ENCODE peak calls at places on chromosome 16, in four cellular contexts. L is ovary, J is A549, G is prostate gland. Q is an unnamed sample.

GRCh38 chr16:88691129-88691813 is 5.0 kb upstream of the SNAI3 start:
- DNase-seq in J (no peak), L (no peak), G (no peak), Q (no peak)

GRCh38 chr16:11668590-11669379 is 530 bp downstream of the SNN start:
- DNase-seq in J (no peak), L (peak), G (no peak), Q (no peak)

GRCh38 chr16:52825882-52826281 is 226.8 kb downstream of the CHD9NB start:
- DNase-seq in J (no peak), G (no peak), L (no peak), Q (no peak)

GRCh38 chr16:88504489-88505404 is 51.7 kb downstream of the ZFPM1 start:
- DNase-seq in J (no peak), L (no peak), G (no peak), Q (no peak)

GRCh38 chr16:23466162-23466885 is 13.3 kb upstream of the COG7 start:
- DNase-seq in J (peak), L (no peak), G (no peak), Q (no peak)

GRCh38 chr16:23508589-23509440 is 1.5 kb downstream of the GGA2 start:
- DNase-seq in L (no peak), G (no peak), J (no peak), Q (no peak)

GRCh38 chr16:80105160-80105559 is 435.6 kb upstream of the DYNLRB2 start:
- DNase-seq in G (peak), L (no peak), J (no peak), Q (no peak)

GRCh38 chr16:54402270-54402669 is 115.7 kb upstream of the IRX3 start:
- DNase-seq in G (no peak), J (no peak), L (no peak), Q (no peak)

GRCh38 chr16:24088011-24088410 is 168.1 kb upstream of the CACNG3 start:
- DNase-seq in G (no peak), J (no peak), L (no peak), Q (no peak)

GRCh38 chr16:83992624-83993023 is 24.6 kb downstream of the NECAB2 start:
- DNase-seq in L (no peak), G (no peak), J (no peak), Q (no peak)

GRCh38 chr16:15811778-15812750 is 44.8 kb downstream of the MYH11 start:
- DNase-seq in L (no peak), J (peak), G (peak), Q (peak)

GRCh38 chr16:27298132-27298531 is 15.6 kb upstream of the IL4R start:
- DNase-seq in J (no peak), G (no peak), L (no peak), Q (no peak)

GRCh38 chr16:14539631-14540030 is 90.4 kb downstream of the PARN start:
- DNase-seq in G (no peak), L (no peak), J (no peak), Q (no peak)

GRCh38 chr16:88591577-88592021 is 21.4 kb downstream of the ZC3H18 start:
- DNase-seq in G (no peak), J (no peak), L (no peak), Q (no peak)

GRCh38 chr16:52103791-52104190 is 443.2 kb downstream of the TOX3 start:
- DNase-seq in L (no peak), J (no peak), G (no peak), Q (no peak)

GRCh38 chr16:81035975-81036750 is 521 bp downstream of the ATMIN start:
- DNase-seq in G (peak), L (no peak), J (peak), Q (no peak)

GRCh38 chr16:79653337-79654000 is 52.9 kb upstream of the MAF start:
- DNase-seq in L (peak), G (no peak), J (no peak), Q (no peak)

GRCh38 chr16:24853830-24854229 is 8.1 kb downstream of the SLC5A11 start:
- DNase-seq in G (peak), J (peak), L (peak), Q (no peak)

GRCh38 chr16:77931058-77931457 is 91.3 kb upstream of the CLEC3A start:
- DNase-seq in J (no peak), L (no peak), G (no peak), Q (no peak)

GRCh38 chr16:81073560-81074330 is 3.3 kb downstream of the C16orf46 start:
- DNase-seq in J (no peak), G (no peak), L (no peak), Q (no peak)

GRCh38 chr16:2244301-2244700 is 7.1 kb downstream of the ECI1 start:
- DNase-seq in G (no peak), L (no peak), J (no peak), Q (no peak)

GRCh38 chr16:15822957-15823356 is 33.9 kb downstream of the MYH11 start:
- DNase-seq in J (no peak), L (peak), G (peak), Q (no peak)

GRCh38 chr16:53482123-53482522 is 20.9 kb downstream of the AKTIP start:
- DNase-seq in G (no peak), L (no peak), J (no peak), Q (no peak)

GRCh38 chr16:73166972-73167550 is 119.1 kb upstream of the ZFHX3 start:
- DNase-seq in G (no peak), L (no peak), J (no peak), Q (no peak)

GRCh38 chr16:13186813-13187212 is 285.4 kb downstream of the SHISA9 start:
- DNase-seq in J (peak), L (no peak), G (no peak), Q (no peak)

GRCh38 chr16:20385844-20386832 is 18.4 kb downstream of the PDILT start:
- DNase-seq in G (peak), L (peak), J (peak), Q (peak)

GRCh38 chr16:35239561-35239960 is 1780.1 kb downstream of the TP53TG3F start:
- DNase-seq in G (no peak), L (no peak), J (no peak), Q (no peak)

GRCh38 chr16:30377050-30377811 is 2.6 kb downstream of the MYL11 start:
- DNase-seq in J (no peak), L (no peak), G (no peak), Q (no peak)

DNA sequence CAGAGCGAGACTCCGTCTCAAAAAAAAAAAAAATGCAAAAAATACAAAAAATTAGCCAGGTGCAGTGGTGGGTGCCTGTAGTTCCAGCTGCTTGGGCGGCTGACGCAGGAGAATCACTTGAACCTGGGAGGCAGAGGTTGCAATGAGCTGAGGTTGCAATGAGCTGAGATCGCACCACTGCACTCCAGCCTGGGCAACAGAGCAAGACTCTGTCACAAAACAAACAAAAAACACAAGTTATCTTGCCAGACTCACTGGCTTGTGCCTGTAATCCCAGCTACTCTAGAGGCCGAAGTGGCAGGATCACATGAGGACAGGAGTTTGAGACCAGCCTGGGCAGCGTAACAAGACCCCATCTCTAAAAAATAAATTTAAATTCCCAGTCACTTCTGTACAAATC is 3.4 kb upstream of the ST3GAL2 start:
- DNase-seq in J (no peak), L (no peak), G (no peak), Q (no peak)
- TF ChIP-seq POLR2A in J (no peak), L (no peak), G (no peak), Q (no peak)

GRCh38 chr16:75263291-75263962 is 12.0 kb upstream of the BCAR1 start:
- DNase-seq in G (no peak), L (no peak), J (no peak), Q (no peak)

GRCh38 chr16:75260856-75261589 is 9.6 kb upstream of the BCAR1 start:
- DNase-seq in G (no peak), L (no peak), J (no peak), Q (no peak)

GRCh38 chr16:75261590-75262078 is 10.2 kb upstream of the BCAR1 start:
- DNase-seq in J (no peak), L (no peak), G (no peak), Q (no peak)

GRCh38 chr16:75262800-75263127 is 11.3 kb upstream of the BCAR1 start:
- DNase-seq in G (no peak), L (no peak), J (no peak), Q (no peak)

GRCh38 chr16:75262104-75262799 is 10.8 kb upstream of the BCAR1 start:
- DNase-seq in G (no peak), J (no peak), L (peak), Q (no peak)
- H3K4me3 ChIP-seq in G (no peak), J (no peak), L (no peak), Q (no peak)

GRCh38 chr16:8376430-8376829 is 213.9 kb downstream of the TMEM114 start:
- DNase-seq in J (no peak), L (no peak), G (no peak), Q (no peak)
- TF ChIP-seq POLR2A in J (no peak), L (no peak), G (no peak), Q (no peak)

GRCh38 chr16:68644303-68644702 is 807 bp upstream of the CDH3 start:
- DNase-seq in L (peak), J (no peak), G (no peak), Q (no peak)
- H3K4me3 ChIP-seq in L (peak), J (peak), G (peak), Q (no peak)

GRCh38 chr16:728131-728889 is 1.4 kb downstream of the HAGHL start:
- DNase-seq in G (peak), J (peak), L (no peak), Q (peak)

GRCh38 chr16:726188-726437 is 130 bp downstream of the CCDC78 start:
- DNase-seq in G (no peak), L (no peak), J (no peak), Q (no peak)

GRCh38 chr16:727291-727977 is 528 bp downstream of the HAGHL start:
- DNase-seq in L (no peak), J (no peak), G (no peak), Q (no peak)

GRCh38 chr16:725463-726187 is 618 bp downstream of the CCDC78 start:
- DNase-seq in L (no peak), J (no peak), G (no peak), Q (no peak)

GRCh38 chr16:726438-727290 is at the start of the genes CCDC78 and HAGHL:
- DNase-seq in L (peak), J (no peak), G (peak), Q (peak)
- TF ChIP-seq POLR2A in L (no peak), J (no peak), G (no peak), Q (no peak)

GRCh38 chr16:31568577-31569359 is 41.1 kb downstream of the AHSP start:
- DNase-seq in L (no peak), J (no peak), G (peak), Q (no peak)
- H3K4me3 ChIP-seq in L (peak), J (no peak), G (peak), Q (no peak)

GRCh38 chr16:67537270-67537635 is 8.6 kb downstream of the RIPOR1 start:
- DNase-seq in G (peak), J (no peak), L (peak), Q (peak)
- TF ChIP-seq POLR2A in G (peak), J (no peak), L (peak), Q (no peak)

GRCh38 chr16:49490321-49490705 is 116.7 kb downstream of the C16orf78 start:
- DNase-seq in J (no peak), G (no peak), L (no peak), Q (no peak)

GRCh38 chr16:49491736-49492089 is 118.1 kb downstream of the C16orf78 start:
- DNase-seq in J (peak), G (peak), L (peak), Q (peak)

GRCh38 chr16:49492090-49492801 is 118.6 kb downstream of the C16orf78 start:
- DNase-seq in L (peak), G (peak), J (peak), Q (no peak)

GRCh38 chr16:49489686-49490320 is 116.2 kb downstream of the C16orf78 start:
- DNase-seq in J (no peak), L (no peak), G (no peak), Q (peak)

DNA sequence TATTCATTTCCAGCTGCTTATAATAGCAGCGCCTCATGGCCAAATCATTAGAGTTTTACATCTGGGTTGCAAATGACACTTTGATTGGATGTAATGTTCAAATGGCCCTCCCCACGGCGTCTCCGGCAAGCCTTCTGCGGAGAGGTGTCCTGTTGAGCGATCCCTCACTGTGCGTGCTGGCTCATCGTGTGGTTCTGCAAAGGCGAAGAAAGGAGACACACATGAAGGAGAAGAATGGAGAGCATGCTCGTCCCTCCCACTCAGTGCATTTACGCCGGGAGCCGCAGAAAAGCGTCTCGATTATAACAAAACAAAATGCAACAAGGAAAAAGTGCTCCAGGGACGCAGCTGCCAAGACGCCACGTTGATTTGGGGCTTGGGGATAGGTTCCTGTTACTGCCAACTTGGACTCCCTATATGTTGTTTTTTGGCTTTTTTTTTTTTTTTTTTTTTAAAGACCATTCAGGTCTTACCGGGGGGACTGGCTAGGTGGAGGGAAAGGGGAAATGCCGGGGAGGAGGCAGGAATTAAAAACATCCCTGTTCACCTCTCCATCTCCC is 117.6 kb downstream of the C16orf78 start:
- DNase-seq in L (no peak), G (no peak), J (no peak), Q (no peak)
- H3K4me3 ChIP-seq in L (no peak), G (no peak), J (no peak), Q (no peak)

GRCh38 chr16:68843482-68844210 is at the start of gene TANGO6:
- DNase-seq in L (peak), G (peak), J (peak), Q (peak)
- TF ChIP-seq POLR2A in L (peak), G (no peak), J (peak), Q (no peak)

DNA sequence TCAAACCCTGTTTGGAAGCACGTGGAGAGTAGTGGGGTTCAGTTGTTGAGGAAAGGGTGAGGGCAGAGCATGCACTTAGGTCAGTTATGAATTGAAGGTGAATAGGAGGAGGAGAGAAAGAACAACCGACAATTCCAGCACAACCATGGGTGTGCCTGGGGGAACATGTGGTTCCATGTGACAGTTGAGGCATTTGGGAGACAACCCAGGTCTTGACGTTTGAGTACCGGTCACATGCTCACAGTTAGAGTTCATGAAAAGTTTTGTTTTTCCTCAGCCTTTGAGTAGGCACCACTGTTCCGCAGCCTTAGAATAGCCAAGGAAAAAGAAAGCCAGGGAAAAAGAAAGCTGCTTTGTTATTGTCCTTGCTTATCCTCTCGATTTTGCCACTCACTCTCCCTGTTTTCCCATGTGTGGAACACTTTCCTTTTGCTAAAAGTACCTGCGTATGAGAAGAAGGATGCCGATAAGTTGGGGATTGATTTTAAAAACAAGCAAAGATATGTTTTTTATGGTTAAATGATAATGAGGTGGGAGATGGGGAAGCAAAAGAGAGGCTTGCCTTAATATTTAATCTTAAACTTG is 25.6 kb upstream of the ABCC11 start:
- DNase-seq in L (no peak), G (no peak), J (no peak), Q (no peak)
- H3K4me3 ChIP-seq in L (no peak), G (no peak), J (no peak), Q (no peak)